ENCODE peak calls at places on chromosomes 2 and 18, in nine cellular contexts. P, X, Y, N, O, H, T, L and J are unnamed samples.

GRCh38 chr2:75074708-75075107 is 116.3 kb downstream of the POLE4 start:
- DNase-seq in O (no peak), H (no peak), N (no peak), X (no peak), Y (no peak), T (no peak), L (no peak), P (no peak), J (no peak)

GRCh38 chr2:202566286-202566685 is 68.5 kb upstream of the FAM117B start:
- DNase-seq in X (no peak), N (no peak), P (peak; percentile 39), H (no peak), Y (no peak), O (no peak), T (no peak), L (no peak), J (no peak)

GRCh38 chr2:130873700-130874346 is 37.1 kb downstream of the ARHGEF4 start:
- DNase-seq in O (peak; percentile 38), X (peak; percentile 34), N (peak; percentile 64), H (peak; percentile 37), T (no peak), Y (peak; percentile 56), P (peak; percentile 60), L (peak; percentile 62), J (no peak)

GRCh38 chr18:58247363-58247834 is 203.4 kb downstream of the NEDD4L start:
- DNase-seq in X (no peak), O (no peak), N (no peak), L (no peak), T (no peak), H (no peak), P (peak; percentile 22), Y (peak; percentile 57), J (peak; percentile 50)

GRCh38 chr18:48000701-48001100 is 70.2 kb upstream of the SMAD2 start:
- DNase-seq in P (no peak), H (no peak), T (no peak), X (no peak), O (no peak), N (no peak), Y (no peak), L (no peak), J (no peak)

GRCh38 chr18:55289775-55290174 is 298.2 kb downstream of the TCF4 start:
- DNase-seq in X (no peak), T (no peak), L (no peak), O (no peak), N (no peak), Y (no peak), H (no peak), P (no peak), J (no peak)

GRCh38 chr18:1505856-1506255 is 601.2 kb downstream of the ADCYAP1 start:
- DNase-seq in N (no peak), P (no peak), O (no peak), L (no peak), Y (no peak), X (no peak), H (no peak), T (no peak), J (no peak)

GRCh38 chr2:23561088-23561487 is 176.1 kb downstream of the KLHL29 start:
- DNase-seq in N (no peak), X (no peak), L (no peak), H (no peak), T (no peak), O (peak; percentile 55), P (peak; percentile 26), Y (no peak), J (no peak)

GRCh38 chr2:178397002-178397605 is 53.9 kb downstream of the PRKRA start:
- DNase-seq in L (no peak), P (peak; percentile 70), T (no peak), N (no peak), Y (no peak), O (no peak), X (no peak), H (no peak), J (no peak)

GRCh38 chr2:212626371-212626918 is 87.8 kb upstream of the ERBB4 start:
- DNase-seq in O (no peak), T (no peak), H (no peak), P (no peak), N (no peak), L (no peak), Y (no peak), X (no peak), J (no peak)

GRCh38 chr2:67574230-67574629 is 177.1 kb downstream of the ETAA1 start:
- DNase-seq in N (no peak), O (no peak), Y (no peak), T (no peak), X (no peak), H (no peak), P (peak; percentile 72), L (no peak), J (no peak)

GRCh38 chr2:181104512-181105121 is 124.2 kb downstream of the UBE2E3 start:
- DNase-seq in Y (no peak), P (peak; percentile 85), H (no peak), N (no peak), L (no peak), X (peak; percentile 44), O (no peak), T (no peak), J (no peak)

GRCh38 chr18:62384610-62385097 is 59.5 kb downstream of the TNFRSF11A start:
- DNase-seq in T (no peak), P (peak; percentile 29), X (no peak), L (no peak), N (no peak), Y (no peak), H (no peak), O (no peak), J (no peak)

GRCh38 chr2:118290436-118291004 is 202.2 kb downstream of the INSIG2 start:
- DNase-seq in N (no peak), X (no peak), Y (no peak), P (no peak), O (no peak), L (no peak), T (no peak), H (no peak), J (no peak)

GRCh38 chr2:118197011-118197695 is 108.9 kb downstream of the INSIG2 start:
- DNase-seq in X (no peak), Y (no peak), P (peak; percentile 38), N (no peak), O (no peak), H (no peak), L (no peak), T (no peak), J (no peak)

GRCh38 chr2:99066602-99067001 is 74.9 kb upstream of the C2orf15 start:
- DNase-seq in O (no peak), T (peak; percentile 9), Y (no peak), L (peak; percentile 26), X (peak; percentile 5), H (no peak), P (peak; percentile 80), N (no peak), J (no peak)

GRCh38 chr2:144376926-144377325 is 143.0 kb downstream of the ZEB2 start:
- DNase-seq in X (no peak), H (no peak), O (no peak), N (no peak), L (no peak), T (no peak), Y (no peak), P (no peak), J (no peak)

GRCh38 chr2:36357506-36358316 is 2.1 kb downstream of the CRIM1 start:
- DNase-seq in P (peak; percentile 94), X (no peak), N (no peak), T (no peak), Y (peak; percentile 32), H (no peak), O (peak; percentile 48), L (peak; percentile 63), J (peak; percentile 91)

GRCh38 chr2:9288233-9288632 is 81.6 kb downstream of the ASAP2 start:
- DNase-seq in Y (no peak), T (no peak), P (peak; percentile 97), H (no peak), L (no peak), N (no peak), X (peak; percentile 44), O (no peak), J (no peak)

GRCh38 chr2:232230557-232230956 is 148.0 kb upstream of the ALPP start:
- DNase-seq in N (no peak), P (peak; percentile 26), L (peak; percentile 11), H (no peak), X (no peak), Y (no peak), O (no peak), T (no peak), J (no peak)

GRCh38 chr18:76875390-76876330 is 53.3 kb downstream of the ZNF236 start:
- DNase-seq in H (no peak), X (no peak), O (no peak), T (no peak), Y (no peak), N (no peak), P (peak; percentile 58), L (peak; percentile 24), J (no peak)

GRCh38 chr2:238868616-238869292 is 20.9 kb downstream of the TWIST2 start:
- DNase-seq in T (no peak), O (peak; percentile 93), L (no peak), Y (no peak), X (peak; percentile 80), H (no peak), N (no peak), P (peak; percentile 93), J (no peak)

GRCh38 chr18:65938592-65939372 is 188.0 kb downstream of the CDH7 start:
- DNase-seq in X (no peak), T (no peak), H (no peak), Y (no peak), L (peak; percentile 3), N (no peak), P (peak; percentile 2), O (no peak), J (no peak)

GRCh38 chr2:222701709-222702108 is 30.3 kb downstream of the MOGAT1 start:
- DNase-seq in H (no peak), P (no peak), T (no peak), O (no peak), X (no peak), L (no peak), N (no peak), Y (no peak), J (no peak)

GRCh38 chr2:8076453-8077284 is 605.2 kb upstream of the ID2 start:
- DNase-seq in Y (no peak), L (no peak), N (no peak), T (no peak), X (no peak), O (no peak), P (no peak), H (no peak), J (no peak)

GRCh38 chr2:240982821-240983281 is 15.6 kb upstream of the SNED1 start:
- DNase-seq in N (peak; percentile 44), Y (no peak), T (no peak), X (no peak), L (no peak), O (peak; percentile 11), P (no peak), H (no peak), J (peak; percentile 67)

GRCh38 chr2:24682357-24682756 is 110.8 kb downstream of the PTRHD1 start:
- DNase-seq in N (no peak), Y (no peak), T (no peak), X (no peak), O (no peak), P (no peak), L (no peak), H (no peak), J (no peak)

GRCh38 chr2:216774620-216775019 is 79.3 kb upstream of the IGFBP5 start:
- DNase-seq in T (no peak), Y (no peak), L (no peak), X (peak; percentile 82), O (peak; percentile 78), H (no peak), N (no peak), P (peak; percentile 30), J (no peak)